ENCODE peak calls at places on chromosome 5, in seven cellular contexts. U is pancreas; A is astrocyte; H is psoas muscle; O is left lung; X is CD8-positive, alpha-beta T cell; S is tibial artery. C is an unnamed sample.

GRCh38 chr5:180494510-180495181 is 467 bp downstream of the CNOT6 start:
- DNase-seq in A (no peak), H (peak; percentile 60), O (peak; percentile 53), U (peak; percentile 40), S (peak; percentile 39), X (no peak), C (peak; percentile 64)

GRCh38 chr5:9622891-9623547 is 7.1 kb downstream of the TAS2R1 start:
- DNase-seq in A (peak; percentile 84), H (no peak), S (no peak), U (no peak), X (no peak), O (no peak), C (no peak)

GRCh38 chr5:175861337-175862130 is 9.8 kb upstream of the CPLX2 start:
- DNase-seq in H (peak; percentile 8), O (no peak), A (no peak), U (no peak), X (no peak), S (no peak), C (no peak)

GRCh38 chr5:135745897-135746500 is 88.5 kb upstream of the SLC25A48 start:
- DNase-seq in X (no peak), A (no peak), H (no peak), U (no peak), S (no peak), O (no peak), C (no peak)

GRCh38 chr5:103764403-103764802 is 201.8 kb upstream of the NUDT12 start:
- DNase-seq in X (no peak), H (no peak), S (no peak), O (no peak), U (no peak), A (no peak), C (no peak)

GRCh38 chr5:53276825-53277224 is 167.3 kb upstream of the MOCS2 start:
- DNase-seq in O (no peak), S (no peak), H (no peak), A (no peak), X (no peak), U (no peak), C (no peak)

GRCh38 chr5:142145106-142145900 is 36.7 kb downstream of the NDFIP1 start:
- DNase-seq in O (peak; percentile 48), X (peak; percentile 61), S (peak; percentile 79), H (no peak), A (peak; percentile 30), U (peak; percentile 56), C (peak; percentile 66)

GRCh38 chr5:108421713-108422112 is 39.8 kb upstream of the FBXL17 start:
- DNase-seq in A (no peak), X (no peak), S (no peak), U (no peak), H (no peak), O (no peak), C (no peak)

GRCh38 chr5:131773805-131774204 is 23.0 kb downstream of the FNIP1 start:
- DNase-seq in O (no peak), H (no peak), U (no peak), S (no peak), A (no peak), X (no peak), C (no peak)

DNA sequence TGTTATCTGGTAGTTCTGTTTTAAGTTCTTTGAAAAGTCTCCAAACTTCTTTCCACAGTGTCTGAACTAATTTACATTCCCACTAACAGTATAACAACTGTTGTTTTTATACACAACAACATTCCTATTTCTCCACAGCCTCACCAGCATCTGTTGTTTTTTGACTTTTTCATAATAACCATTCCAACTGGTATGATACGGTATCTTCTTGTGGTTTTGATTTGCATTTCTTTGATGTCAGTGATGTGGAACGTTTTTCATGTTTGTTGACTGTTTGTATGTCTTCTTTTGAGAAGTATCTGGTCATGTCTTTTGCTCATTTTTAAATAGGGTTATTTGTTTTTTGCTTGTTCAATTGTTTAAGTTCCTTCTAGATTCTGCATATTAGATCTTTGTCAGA is 12.6 kb upstream of the GRAMD2B start:
- DNase-seq in U (no peak), H (no peak), X (no peak), S (no peak), O (no peak), A (no peak), C (no peak)
- H3K27ac ChIP-seq in U (no peak overlapping the region), H (no peak overlapping the region), X (no peak overlapping the region), S (no peak overlapping the region), O (no peak overlapping the region), A (no peak overlapping the region), C (no peak overlapping the region)

GRCh38 chr5:17833336-17833735 is 199.1 kb downstream of the TAF11L14 start:
- DNase-seq in S (no peak), A (peak; percentile 4), U (no peak), O (no peak), H (no peak), X (no peak), C (no peak)
- H3K27ac ChIP-seq in S (no peak overlapping the region), A (peak overlapping the region; percentile 6), U (no peak overlapping the region), O (no peak overlapping the region), H (no peak overlapping the region), X (no peak overlapping the region), C (no peak overlapping the region)

GRCh38 chr5:172911976-172912375 is 47.2 kb upstream of the RPL26L1 start:
- DNase-seq in O (no peak), U (no peak), H (no peak), X (no peak), S (no peak), A (no peak), C (no peak)

GRCh38 chr5:172913117-172913850 is 45.9 kb upstream of the RPL26L1 start:
- DNase-seq in U (no peak), S (no peak), H (no peak), O (no peak), X (no peak), A (no peak), C (no peak)

GRCh38 chr5:172909931-172910502 is 49.2 kb upstream of the RPL26L1 start:
- DNase-seq in S (no peak), X (no peak), A (peak; percentile 81), O (no peak), U (no peak), H (no peak), C (no peak)

GRCh38 chr5:172911628-172911880 is 47.7 kb upstream of the RPL26L1 start:
- DNase-seq in H (no peak), X (no peak), U (no peak), O (no peak), A (no peak), S (no peak), C (no peak)

GRCh38 chr5:172910828-172911627 is 48.2 kb upstream of the RPL26L1 start:
- DNase-seq in O (peak; percentile 85), H (peak; percentile 73), U (peak; percentile 52), A (peak; percentile 66), S (peak; percentile 85), X (no peak), C (peak; percentile 88)
- H3K27ac ChIP-seq in O (peak overlapping the region; percentile 74), H (no peak overlapping the region), U (no peak overlapping the region), A (peak overlapping the region; percentile 89), S (peak overlapping the region; percentile 54), X (no peak overlapping the region), C (peak overlapping the region; percentile 69)

DNA sequence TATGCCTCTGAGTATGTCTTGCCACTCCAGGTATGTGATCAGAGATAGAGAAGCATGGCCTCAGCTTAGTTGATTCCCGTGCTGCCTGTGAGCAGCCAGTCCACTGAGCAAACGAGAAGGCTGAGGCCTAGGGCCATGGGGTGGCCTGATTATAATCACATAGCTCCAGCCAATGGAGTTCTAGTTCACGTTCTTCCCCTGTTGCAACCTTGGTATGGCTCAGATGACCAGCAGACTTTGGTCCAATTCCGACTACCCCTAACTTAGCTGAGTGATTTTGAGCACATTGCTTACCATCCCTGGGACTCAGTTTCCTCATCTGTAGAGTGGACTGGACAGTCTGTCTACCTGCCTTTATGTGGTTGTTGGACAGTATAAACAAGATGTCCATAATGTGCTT is 68.4 kb downstream of the PPARGC1B start:
- DNase-seq in X (no peak), U (no peak), S (no peak), A (no peak), O (no peak), H (no peak), C (no peak)
- H3K27ac ChIP-seq in X (no peak overlapping the region), U (no peak overlapping the region), S (no peak overlapping the region), A (no peak overlapping the region), O (no peak overlapping the region), H (peak overlapping the region; percentile 99), C (no peak overlapping the region)

DNA sequence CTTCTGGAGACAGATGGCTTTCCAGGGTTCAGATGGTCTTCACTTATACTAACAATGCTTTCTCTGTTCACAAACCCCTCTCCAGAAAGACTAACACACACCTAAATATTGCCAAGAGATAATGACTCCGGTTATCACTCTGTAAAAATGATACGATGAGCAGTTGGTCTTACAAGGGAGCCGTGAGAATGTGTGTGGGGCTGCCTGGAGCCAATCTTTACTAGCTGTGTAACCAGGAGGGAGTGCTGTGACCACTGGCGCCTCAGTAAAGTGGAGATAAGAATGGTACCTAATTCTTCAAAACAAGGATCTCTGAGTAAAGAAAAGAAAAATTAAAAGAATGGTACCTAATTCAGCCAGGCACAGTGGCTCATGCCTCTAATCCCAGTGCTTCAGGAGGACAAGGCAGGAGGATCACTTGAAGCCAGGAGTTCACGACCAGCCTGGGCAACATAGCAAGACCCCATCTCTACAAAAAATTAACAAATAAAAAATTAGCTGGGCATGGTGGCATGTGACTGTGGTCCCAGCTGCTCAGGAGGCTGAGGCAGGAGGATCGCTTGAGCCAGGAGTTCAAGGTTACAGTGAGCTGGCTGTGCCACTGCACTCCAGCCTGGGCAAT is 39.9 kb upstream of the IL17B start:
- DNase-seq in H (no peak), X (no peak), S (no peak), A (no peak), O (no peak), U (no peak), C (peak; percentile 50)
- H3K27ac ChIP-seq in H (no peak overlapping the region), X (no peak overlapping the region), S (peak overlapping the region; percentile 90), A (no peak overlapping the region), O (no peak overlapping the region), U (no peak overlapping the region), C (no peak overlapping the region)

GRCh38 chr5:126512451-126512850 is 82.6 kb downstream of the ALDH7A1 start:
- DNase-seq in A (no peak), U (no peak), H (no peak), O (no peak), S (no peak), X (no peak), C (no peak)

GRCh38 chr5:126511961-126512360 is 83.1 kb downstream of the ALDH7A1 start:
- DNase-seq in X (no peak), U (no peak), S (no peak), H (no peak), O (no peak), A (no peak), C (no peak)

GRCh38 chr5:126514159-126515141 is 80.6 kb downstream of the ALDH7A1 start:
- DNase-seq in X (no peak), U (no peak), A (peak; percentile 43), H (no peak), O (no peak), S (no peak), C (no peak)

GRCh38 chr5:126513703-126514102 is 81.3 kb downstream of the ALDH7A1 start:
- DNase-seq in U (no peak), S (no peak), X (no peak), O (no peak), H (no peak), A (no peak), C (no peak)

DNA sequence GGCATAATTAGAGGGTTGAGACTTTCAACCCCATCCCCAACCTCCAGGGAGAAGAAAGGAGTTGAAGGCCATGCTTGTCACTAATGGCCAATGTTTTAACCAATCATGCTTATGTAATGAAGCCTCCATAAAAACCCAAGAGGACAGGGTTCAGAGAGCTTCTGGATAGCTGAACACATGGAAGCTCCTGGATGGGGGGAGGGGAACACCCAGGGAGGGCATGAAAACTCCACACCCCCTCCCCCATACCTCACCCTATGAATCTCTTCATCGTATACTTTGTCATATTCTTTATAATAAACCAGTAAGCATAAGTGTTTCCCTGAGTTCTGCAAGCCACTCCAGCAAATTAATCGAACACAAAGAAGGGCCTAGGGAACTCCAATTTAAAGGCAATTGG is 81.7 kb downstream of the ALDH7A1 start:
- DNase-seq in A (no peak), O (no peak), X (no peak), H (no peak), U (no peak), S (no peak), C (no peak)
- H3K27ac ChIP-seq in A (no peak overlapping the region), O (no peak overlapping the region), X (no peak overlapping the region), H (no peak overlapping the region), U (no peak overlapping the region), S (no peak overlapping the region), C (no peak overlapping the region)